ENCODE peak calls at places on chromosome 13, in four cellular contexts. One of them, this sample, is unnamed.

GRCh38 chr13:113458218-113459065 is 5.2 kb upstream of the ADPRHL1 start:
- DNase-seq in H9: peak; percentile 53
- DNase-seq in mesenchymal stem cell: peak; percentile 14
- DNase-seq in trophoblast cell: no peak
- DNase-seq in this sample: no peak

GRCh38 chr13:49935171-49936084 is 712 bp downstream of the SPRYD7 start:
- DNase-seq in H9: peak; percentile 66
- DNase-seq in mesenchymal stem cell: peak; percentile 86
- DNase-seq in trophoblast cell: peak; percentile 88
- DNase-seq in this sample: peak; percentile 46

GRCh38 chr13:27943951-27944350 is 24.2 kb downstream of the PDX1 start:
- DNase-seq in H9: no peak
- DNase-seq in mesenchymal stem cell: no peak
- DNase-seq in trophoblast cell: no peak
- DNase-seq in this sample: no peak

GRCh38 chr13:44620057-44620456 is 43.9 kb upstream of the TSC22D1 start:
- DNase-seq in H9: no peak
- DNase-seq in mesenchymal stem cell: peak; percentile 44
- DNase-seq in trophoblast cell: peak; percentile 50
- DNase-seq in this sample: no peak

GRCh38 chr13:47287291-47287751 is 390.5 kb upstream of the HTR2A start:
- DNase-seq in H9: no peak
- DNase-seq in mesenchymal stem cell: no peak
- DNase-seq in trophoblast cell: no peak
- DNase-seq in this sample: no peak

GRCh38 chr13:35472308-35473008 is 4.0 kb downstream of the MAB21L1 start:
- DNase-seq in H9: no peak
- DNase-seq in mesenchymal stem cell: no peak
- DNase-seq in trophoblast cell: no peak
- DNase-seq in this sample: no peak

GRCh38 chr13:63208811-63209210 is 1793.2 kb upstream of the PCDH20 start:
- DNase-seq in H9: no peak
- DNase-seq in mesenchymal stem cell: peak; percentile 28
- DNase-seq in trophoblast cell: no peak
- DNase-seq in this sample: no peak

GRCh38 chr13:75724742-75725504 is 88.8 kb downstream of the LMO7 start:
- DNase-seq in H9: no peak
- DNase-seq in mesenchymal stem cell: no peak
- DNase-seq in trophoblast cell: no peak
- DNase-seq in this sample: no peak

GRCh38 chr13:51525567-51526165 is 58.6 kb upstream of the WDFY2 start:
- DNase-seq in H9: no peak
- DNase-seq in mesenchymal stem cell: peak; percentile 18
- DNase-seq in trophoblast cell: peak; percentile 27
- DNase-seq in this sample: no peak

GRCh38 chr13:50129065-50129922 is 114.0 kb downstream of the KCNRG start:
- DNase-seq in H9: no peak
- DNase-seq in mesenchymal stem cell: peak; percentile 23
- DNase-seq in trophoblast cell: no peak
- DNase-seq in this sample: peak; percentile 33

GRCh38 chr13:56986121-56986520 is 154.6 kb upstream of the PRR20A start:
- DNase-seq in H9: no peak
- DNase-seq in mesenchymal stem cell: no peak
- DNase-seq in trophoblast cell: no peak
- DNase-seq in this sample: no peak

GRCh38 chr13:68428292-68428691 is 1198.2 kb upstream of the PCDH9 start:
- DNase-seq in H9: no peak
- DNase-seq in mesenchymal stem cell: peak; percentile 8
- DNase-seq in trophoblast cell: peak; percentile 7
- DNase-seq in this sample: no peak

GRCh38 chr13:62309904-62310303 is 894.3 kb upstream of the PCDH20 start:
- DNase-seq in H9: no peak
- DNase-seq in mesenchymal stem cell: no peak
- DNase-seq in trophoblast cell: no peak
- DNase-seq in this sample: peak; percentile 38

GRCh38 chr13:94006271-94006670 is 473.2 kb downstream of the DCT start:
- DNase-seq in H9: no peak
- DNase-seq in mesenchymal stem cell: no peak
- DNase-seq in trophoblast cell: no peak
- DNase-seq in this sample: no peak
- H2BK12ac ChIP-seq in H9: no peak overlapping the region
- H2BK12ac ChIP-seq in mesenchymal stem cell: no peak overlapping the region
- H2BK12ac ChIP-seq in trophoblast cell: no peak overlapping the region
- H2BK12ac ChIP-seq in this sample: no peak overlapping the region

GRCh38 chr13:92172191-92172590 is 773.8 kb downstream of the GPC5 start:
- DNase-seq in H9: no peak
- DNase-seq in mesenchymal stem cell: no peak
- DNase-seq in trophoblast cell: no peak
- DNase-seq in this sample: no peak
- H2BK12ac ChIP-seq in H9: no peak overlapping the region
- H2BK12ac ChIP-seq in mesenchymal stem cell: no peak overlapping the region
- H2BK12ac ChIP-seq in trophoblast cell: no peak overlapping the region
- H2BK12ac ChIP-seq in this sample: no peak overlapping the region

DNA sequence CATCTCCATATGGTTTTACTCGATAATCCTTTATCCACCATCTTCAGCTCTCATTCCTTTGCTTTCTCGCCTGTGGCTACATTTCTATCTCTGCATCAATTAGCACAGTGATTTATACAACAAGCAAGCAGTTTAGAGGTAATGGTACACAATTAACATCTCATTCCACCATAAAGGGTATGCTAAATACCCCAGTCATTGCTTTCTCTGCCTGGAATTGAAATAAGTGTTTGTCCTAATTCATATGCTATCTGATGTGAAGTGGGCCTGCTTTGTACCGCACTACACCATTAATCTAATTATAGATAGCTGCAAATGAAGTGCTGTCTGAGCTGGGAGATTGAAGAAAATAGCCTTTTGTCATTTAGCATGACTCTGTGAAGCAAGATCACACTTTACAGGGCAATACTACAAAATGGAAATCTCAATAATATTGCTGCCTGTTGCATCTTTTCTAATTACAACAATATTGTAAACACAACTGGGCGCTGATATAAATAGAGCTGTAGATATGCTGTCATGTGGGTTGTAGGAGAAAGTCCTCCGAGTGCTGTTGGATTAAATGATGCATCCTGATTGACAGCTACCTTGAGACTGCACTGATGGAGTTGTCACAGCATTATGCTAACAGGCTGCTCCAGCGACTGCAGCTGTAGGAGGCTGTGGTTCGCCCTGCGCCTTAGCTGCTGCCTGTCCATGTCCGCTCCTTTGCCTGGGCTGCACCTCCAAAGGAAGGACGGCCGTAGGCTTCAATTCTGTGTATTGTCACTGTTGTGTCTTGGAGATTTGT is 78.2 kb downstream of the GGACT start:
- DNase-seq in H9: peak; percentile 82
- DNase-seq in mesenchymal stem cell: no peak
- DNase-seq in trophoblast cell: no peak
- DNase-seq in this sample: no peak
- H2BK12ac ChIP-seq in H9: no peak overlapping the region
- H2BK12ac ChIP-seq in mesenchymal stem cell: no peak overlapping the region
- H2BK12ac ChIP-seq in trophoblast cell: no peak overlapping the region
- H2BK12ac ChIP-seq in this sample: no peak overlapping the region

DNA sequence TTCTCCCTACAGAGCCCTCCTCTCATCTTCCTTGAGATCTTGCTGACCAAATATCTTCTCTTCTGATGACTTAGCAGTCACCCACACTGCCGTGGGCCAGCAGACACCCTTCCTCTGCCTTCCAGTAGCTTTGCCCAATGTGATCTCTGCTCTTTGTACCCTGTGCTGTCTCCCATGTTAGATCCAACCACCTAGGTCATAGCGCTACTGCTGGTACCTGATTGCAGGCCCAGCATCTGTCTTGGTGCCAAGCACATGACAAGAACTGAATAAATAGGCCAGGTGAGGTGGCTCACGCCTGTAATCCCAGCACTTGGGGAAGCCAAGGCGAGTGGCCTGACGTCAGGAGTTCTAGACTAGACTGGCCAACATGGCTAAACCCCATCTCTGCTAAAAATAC is 149.7 kb downstream of the TM9SF2 start:
- DNase-seq in H9: no peak
- DNase-seq in mesenchymal stem cell: no peak
- DNase-seq in trophoblast cell: no peak
- DNase-seq in this sample: no peak
- H2BK12ac ChIP-seq in H9: no peak overlapping the region
- H2BK12ac ChIP-seq in mesenchymal stem cell: no peak overlapping the region
- H2BK12ac ChIP-seq in trophoblast cell: no peak overlapping the region
- H2BK12ac ChIP-seq in this sample: no peak overlapping the region